ENCODE peak calls at places on chromosomes 11 and 22, in ten cellular contexts. E is NCI-H1092; A is progenitor cell of endocrine pancreas; Y is fibroblast of the aortic adventitia; D is stimulated activated CD4-positive, alpha-beta T cell treated with anti-CD3 and anti-CD28 coated beads, Interleukin-2, amount 100 ng/mL, for 48 hours; T is stimulated activated effector memory CD8-positive, alpha-beta T cell treated with anti-CD3 and anti-CD28 coated beads, Interleukin-12 subunit alpha, Interleukin-12 subunit beta, amount 100 ng/mL, for 72 hours; U is HT1080; F is WTC11; V is Peyer's patch; H is islet precursor cell. G is an unnamed sample.

GRCh38 chr11:121067912-121068652 is 33.0 kb upstream of the TECTA start:
- DNase-seq in T (no peak), U (no peak), Y (no peak), H (no peak), V (no peak), A (no peak), D (no peak), E (no peak), F (no peak), G (no peak)

GRCh38 chr11:19027829-19028595 is 32.5 kb downstream of the MRGPRX2 start:
- DNase-seq in U (peak; percentile 94), D (no peak), E (no peak), A (no peak), T (no peak), Y (peak; percentile 64), V (no peak), H (peak; percentile 58), F (no peak), G (no peak)

GRCh38 chr22:22420580-22420979 is 88.0 kb downstream of the ZNF280B start:
- DNase-seq in T (no peak), H (no peak), Y (no peak), D (no peak), U (no peak), V (no peak), E (no peak), F (no peak), A (no peak), G (no peak)

GRCh38 chr11:86548278-86548917 is 124.0 kb downstream of the ME3 start:
- DNase-seq in E (no peak), T (no peak), U (no peak), D (no peak), F (no peak), V (no peak), H (no peak), Y (peak; percentile 94), A (no peak), G (no peak)

GRCh38 chr11:2888266-2888968 is 2.8 kb upstream of the CDKN1C start:
- DNase-seq in A (peak; percentile 88), F (peak; percentile 96), Y (peak; percentile 91), D (peak; percentile 92), V (peak; percentile 97), U (peak; percentile 77), T (peak; percentile 94), H (peak; percentile 95), E (peak; percentile 68), G (peak; percentile 2)

GRCh38 chr11:117582491-117582890 is 214.5 kb downstream of the DSCAML1 start:
- DNase-seq in Y (no peak), A (no peak), H (no peak), F (no peak), E (no peak), D (no peak), T (no peak), V (no peak), U (no peak), G (no peak)

GRCh38 chr11:101128571-101129202 is 926 bp downstream of the PGR start:
- DNase-seq in Y (no peak), A (peak; percentile 9), U (no peak), E (no peak), T (no peak), V (no peak), F (peak; percentile 15), D (no peak), H (peak; percentile 55), G (no peak)

GRCh38 chr11:61065955-61066638 is 36.2 kb upstream of the CD5 start:
- DNase-seq in F (no peak), Y (no peak), D (no peak), U (no peak), A (no peak), V (peak; percentile 61), T (peak; percentile 70), H (peak; percentile 27), E (no peak), G (no peak)

GRCh38 chr22:45242778-45243191 is 2.1 kb upstream of the KIAA0930 start:
- DNase-seq in D (no peak), E (peak; percentile 69), H (no peak), A (no peak), V (no peak), T (no peak), F (no peak), U (no peak), Y (no peak), G (no peak)

GRCh38 chr11:69319255-69320106 is 25.5 kb downstream of the MYEOV start:
- DNase-seq in E (no peak), U (no peak), F (no peak), V (no peak), T (no peak), D (no peak), H (no peak), A (no peak), Y (no peak), G (no peak)

GRCh38 chr22:17237031-17237668 is 17.9 kb upstream of the ADA2 start:
- DNase-seq in U (no peak), H (no peak), E (no peak), D (no peak), A (no peak), F (no peak), V (no peak), Y (no peak), T (no peak), G (no peak)

GRCh38 chr11:40376346-40376745 is 1083.1 kb downstream of the LRRC4C start:
- DNase-seq in Y (no peak), U (no peak), F (no peak), V (no peak), T (no peak), E (no peak), D (no peak), A (no peak), H (no peak), G (no peak)

GRCh38 chr11:9528141-9528511 is 45.3 kb upstream of the WEE1 start:
- DNase-seq in F (no peak), A (no peak), H (no peak), T (no peak), U (no peak), V (no peak), D (no peak), E (no peak), Y (no peak), G (no peak)

G was measured in SIG-M5.